ENCODE peak calls at places on chromosomes 5 and 9, in seven cellular contexts. One of them, this sample, is unnamed.

GRCh38 chr5:65861830-65862241 is 64.5 kb upstream of the ERBIN start:
- DNase-seq in HepG2: no peak
- DNase-seq in lower lobe of right lung: no peak
- DNase-seq in astrocyte: peak; percentile 93
- DNase-seq in body of pancreas: no peak
- DNase-seq in fibroblast of mammary gland: peak; percentile 76
- DNase-seq in CD4-positive, alpha-beta T cell: no peak
- DNase-seq in this sample: peak; percentile 75

GRCh38 chr5:158988987-158989624 is 110.6 kb downstream of the EBF1 start:
- DNase-seq in HepG2: no peak
- DNase-seq in lower lobe of right lung: no peak
- DNase-seq in astrocyte: no peak
- DNase-seq in body of pancreas: no peak
- DNase-seq in fibroblast of mammary gland: peak; percentile 44
- DNase-seq in CD4-positive, alpha-beta T cell: no peak
- DNase-seq in this sample: no peak

GRCh38 chr9:115015018-115015635 is 84.7 kb upstream of the TNFSF8 start:
- DNase-seq in HepG2: peak; percentile 7
- DNase-seq in lower lobe of right lung: no peak
- DNase-seq in astrocyte: no peak
- DNase-seq in body of pancreas: peak; percentile 48
- DNase-seq in fibroblast of mammary gland: peak; percentile 76
- DNase-seq in CD4-positive, alpha-beta T cell: no peak
- DNase-seq in this sample: peak; percentile 51

GRCh38 chr5:134504629-134505300 is 20.7 kb upstream of the JADE2 start:
- DNase-seq in HepG2: no peak
- DNase-seq in lower lobe of right lung: no peak
- DNase-seq in astrocyte: no peak
- DNase-seq in body of pancreas: no peak
- DNase-seq in fibroblast of mammary gland: no peak
- DNase-seq in CD4-positive, alpha-beta T cell: no peak
- DNase-seq in this sample: no peak

GRCh38 chr9:10268500-10269485 is 344.0 kb downstream of the PTPRD start:
- DNase-seq in HepG2: peak; percentile 5
- DNase-seq in lower lobe of right lung: no peak
- DNase-seq in astrocyte: peak; percentile 5
- DNase-seq in body of pancreas: peak; percentile 55
- DNase-seq in fibroblast of mammary gland: peak; percentile 49
- DNase-seq in CD4-positive, alpha-beta T cell: no peak
- DNase-seq in this sample: peak; percentile 28

GRCh38 chr5:152584103-152584502 is 179.0 kb upstream of the NMUR2 start:
- DNase-seq in HepG2: no peak
- DNase-seq in lower lobe of right lung: no peak
- DNase-seq in astrocyte: no peak
- DNase-seq in body of pancreas: no peak
- DNase-seq in fibroblast of mammary gland: no peak
- DNase-seq in CD4-positive, alpha-beta T cell: no peak
- DNase-seq in this sample: no peak

GRCh38 chr9:3736186-3736585 is 210.4 kb upstream of the RFX3 start:
- DNase-seq in HepG2: no peak
- DNase-seq in lower lobe of right lung: no peak
- DNase-seq in astrocyte: no peak
- DNase-seq in body of pancreas: no peak
- DNase-seq in fibroblast of mammary gland: no peak
- DNase-seq in CD4-positive, alpha-beta T cell: no peak
- DNase-seq in this sample: no peak

GRCh38 chr5:6674421-6674820 is 38.8 kb upstream of the TENT4A start:
- DNase-seq in HepG2: no peak
- DNase-seq in lower lobe of right lung: no peak
- DNase-seq in astrocyte: no peak
- DNase-seq in body of pancreas: no peak
- DNase-seq in fibroblast of mammary gland: no peak
- DNase-seq in CD4-positive, alpha-beta T cell: no peak
- DNase-seq in this sample: no peak

DNA sequence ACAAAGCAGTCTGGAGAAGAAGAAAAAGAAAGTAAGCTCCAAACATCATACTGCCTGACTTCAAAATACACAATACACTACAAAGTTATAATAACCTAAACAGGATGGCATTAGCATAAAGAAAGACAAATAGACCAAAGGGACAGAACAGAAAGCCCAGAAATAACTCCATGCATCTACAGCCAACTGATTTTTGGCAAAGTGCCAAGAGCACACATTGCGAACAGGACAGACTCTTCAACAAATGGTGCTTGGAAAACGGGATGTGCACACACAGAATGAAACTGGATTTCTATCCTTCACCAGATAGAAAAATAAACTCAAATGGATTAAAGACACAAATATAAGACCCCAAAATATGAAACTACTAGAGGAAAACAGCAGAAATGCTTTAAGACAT is 66.6 kb upstream of the SPATA31E1 start:
- DNase-seq in HepG2: no peak
- DNase-seq in lower lobe of right lung: no peak
- DNase-seq in astrocyte: no peak
- DNase-seq in body of pancreas: peak; percentile 50
- DNase-seq in fibroblast of mammary gland: peak; percentile 49
- DNase-seq in CD4-positive, alpha-beta T cell: no peak
- DNase-seq in this sample: no peak
- TF ChIP-seq CTCF in HepG2: no peak
- TF ChIP-seq CTCF in lower lobe of right lung: no peak
- TF ChIP-seq CTCF in astrocyte: no peak
- TF ChIP-seq CTCF in body of pancreas: no peak
- TF ChIP-seq CTCF in fibroblast of mammary gland: no peak
- TF ChIP-seq CTCF in CD4-positive, alpha-beta T cell: no peak
- TF ChIP-seq CTCF in this sample: no peak

GRCh38 chr9:36679710-36680109 is 107.0 kb downstream of the MELK start:
- DNase-seq in HepG2: no peak
- DNase-seq in lower lobe of right lung: no peak
- DNase-seq in astrocyte: peak; percentile 54
- DNase-seq in body of pancreas: no peak
- DNase-seq in fibroblast of mammary gland: no peak
- DNase-seq in CD4-positive, alpha-beta T cell: no peak
- DNase-seq in this sample: no peak

GRCh38 chr9:36676823-36677521 is 104.3 kb downstream of the MELK start:
- DNase-seq in HepG2: no peak
- DNase-seq in lower lobe of right lung: no peak
- DNase-seq in astrocyte: no peak
- DNase-seq in body of pancreas: no peak
- DNase-seq in fibroblast of mammary gland: no peak
- DNase-seq in CD4-positive, alpha-beta T cell: no peak
- DNase-seq in this sample: no peak

GRCh38 chr9:36677611-36678010 is 104.9 kb downstream of the MELK start:
- DNase-seq in HepG2: no peak
- DNase-seq in lower lobe of right lung: no peak
- DNase-seq in astrocyte: peak; percentile 21
- DNase-seq in body of pancreas: no peak
- DNase-seq in fibroblast of mammary gland: no peak
- DNase-seq in CD4-positive, alpha-beta T cell: no peak
- DNase-seq in this sample: no peak
- TF ChIP-seq CTCF in HepG2: no peak
- TF ChIP-seq CTCF in lower lobe of right lung: no peak
- TF ChIP-seq CTCF in astrocyte: no peak
- TF ChIP-seq CTCF in body of pancreas: no peak
- TF ChIP-seq CTCF in fibroblast of mammary gland: no peak
- TF ChIP-seq CTCF in CD4-positive, alpha-beta T cell: no peak
- TF ChIP-seq CTCF in this sample: no peak

GRCh38 chr5:54091416-54092130 is 218.8 kb downstream of the ARL15 start:
- DNase-seq in HepG2: no peak
- DNase-seq in lower lobe of right lung: no peak
- DNase-seq in astrocyte: peak; percentile 33
- DNase-seq in body of pancreas: no peak
- DNase-seq in fibroblast of mammary gland: no peak
- DNase-seq in CD4-positive, alpha-beta T cell: no peak
- DNase-seq in this sample: no peak

GRCh38 chr5:54088081-54088480 is 222.3 kb downstream of the ARL15 start:
- DNase-seq in HepG2: no peak
- DNase-seq in lower lobe of right lung: no peak
- DNase-seq in astrocyte: peak; percentile 46
- DNase-seq in body of pancreas: no peak
- DNase-seq in fibroblast of mammary gland: no peak
- DNase-seq in CD4-positive, alpha-beta T cell: no peak
- DNase-seq in this sample: no peak

GRCh38 chr5:54093081-54093492 is 217.3 kb downstream of the ARL15 start:
- DNase-seq in HepG2: no peak
- DNase-seq in lower lobe of right lung: no peak
- DNase-seq in astrocyte: no peak
- DNase-seq in body of pancreas: no peak
- DNase-seq in fibroblast of mammary gland: no peak
- DNase-seq in CD4-positive, alpha-beta T cell: no peak
- DNase-seq in this sample: no peak

GRCh38 chr5:54087436-54087835 is 222.9 kb downstream of the ARL15 start:
- DNase-seq in HepG2: no peak
- DNase-seq in lower lobe of right lung: no peak
- DNase-seq in astrocyte: peak; percentile 93
- DNase-seq in body of pancreas: no peak
- DNase-seq in fibroblast of mammary gland: peak; percentile 44
- DNase-seq in CD4-positive, alpha-beta T cell: no peak
- DNase-seq in this sample: no peak

DNA sequence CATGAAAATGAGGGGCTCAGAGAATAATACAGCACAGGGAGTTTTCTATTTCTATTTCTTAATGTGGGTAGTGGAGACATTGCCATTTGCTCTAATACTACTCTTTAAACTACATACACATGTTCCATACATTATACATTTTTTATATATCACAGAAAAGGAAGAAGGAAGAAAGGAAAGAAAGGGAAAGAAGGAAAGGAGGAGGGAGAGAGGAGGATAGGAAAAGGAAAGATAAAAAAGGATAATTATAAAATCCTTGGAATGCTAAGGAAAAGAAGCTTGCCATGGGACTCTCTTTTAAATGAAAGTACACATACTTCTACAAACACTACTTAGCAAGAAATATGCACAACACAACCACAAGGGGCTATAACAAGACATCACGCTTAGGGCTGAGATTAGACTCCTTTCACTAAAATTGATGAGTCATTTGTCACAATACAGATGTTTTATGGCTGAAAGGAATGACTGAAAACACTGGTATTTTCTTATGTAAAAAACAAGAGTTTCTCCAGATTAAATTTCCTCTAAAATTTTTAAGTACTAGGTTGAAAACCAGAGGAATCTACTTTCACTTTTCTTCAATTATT is 219.8 kb downstream of the ARL15 start:
- DNase-seq in HepG2: peak; percentile 2
- DNase-seq in lower lobe of right lung: no peak
- DNase-seq in astrocyte: peak; percentile 88
- DNase-seq in body of pancreas: no peak
- DNase-seq in fibroblast of mammary gland: peak; percentile 84
- DNase-seq in CD4-positive, alpha-beta T cell: no peak
- DNase-seq in this sample: no peak
- TF ChIP-seq CTCF in HepG2: no peak
- TF ChIP-seq CTCF in lower lobe of right lung: no peak
- TF ChIP-seq CTCF in astrocyte: peak; percentile 55
- TF ChIP-seq CTCF in body of pancreas: no peak
- TF ChIP-seq CTCF in fibroblast of mammary gland: peak; percentile 45
- TF ChIP-seq CTCF in CD4-positive, alpha-beta T cell: no peak
- TF ChIP-seq CTCF in this sample: no peak

DNA sequence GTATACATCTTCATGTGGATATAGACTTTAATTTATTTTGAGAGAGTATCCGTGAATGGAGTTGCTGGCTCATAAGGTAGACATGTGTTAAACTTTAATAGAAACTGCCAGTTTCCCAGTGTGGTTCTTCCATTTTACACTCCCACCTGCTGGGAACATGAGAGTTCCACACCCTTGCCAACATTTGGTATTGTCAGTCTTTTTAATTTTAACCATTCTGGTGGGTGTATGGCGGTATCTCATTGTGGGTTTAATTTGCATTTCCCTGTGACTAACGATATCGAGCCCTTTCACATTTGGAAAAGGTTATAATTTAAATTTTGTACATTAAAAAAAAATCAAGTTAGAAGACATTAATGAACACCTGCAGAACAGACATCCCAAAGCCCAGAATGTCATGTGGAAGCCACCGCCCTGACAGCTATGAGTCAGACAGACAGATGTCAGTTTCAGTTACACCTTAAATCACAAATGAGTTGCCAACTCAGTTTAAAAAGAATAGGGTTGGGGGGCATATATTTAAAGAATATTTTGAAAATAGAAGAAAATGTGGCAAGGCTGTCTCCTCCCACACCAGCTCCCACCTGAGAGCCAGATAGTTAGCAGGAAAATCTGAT is 36.9 kb downstream of the ANKRD33B start:
- DNase-seq in HepG2: no peak
- DNase-seq in lower lobe of right lung: no peak
- DNase-seq in astrocyte: peak; percentile 11
- DNase-seq in body of pancreas: no peak
- DNase-seq in fibroblast of mammary gland: peak; percentile 37
- DNase-seq in CD4-positive, alpha-beta T cell: no peak
- DNase-seq in this sample: no peak
- TF ChIP-seq CTCF in HepG2: no peak
- TF ChIP-seq CTCF in lower lobe of right lung: no peak
- TF ChIP-seq CTCF in astrocyte: no peak
- TF ChIP-seq CTCF in body of pancreas: no peak
- TF ChIP-seq CTCF in fibroblast of mammary gland: no peak
- TF ChIP-seq CTCF in CD4-positive, alpha-beta T cell: no peak
- TF ChIP-seq CTCF in this sample: no peak

GRCh38 chr9:6049798-6050197 is 34.4 kb upstream of the RANBP6 start:
- DNase-seq in HepG2: peak; percentile 30
- DNase-seq in lower lobe of right lung: no peak
- DNase-seq in astrocyte: no peak
- DNase-seq in body of pancreas: peak; percentile 53
- DNase-seq in fibroblast of mammary gland: peak; percentile 25
- DNase-seq in CD4-positive, alpha-beta T cell: no peak
- DNase-seq in this sample: peak; percentile 42
- TF ChIP-seq CTCF in HepG2: peak; percentile 51
- TF ChIP-seq CTCF in lower lobe of right lung: peak; percentile 27
- TF ChIP-seq CTCF in astrocyte: peak; percentile 9
- TF ChIP-seq CTCF in body of pancreas: no peak
- TF ChIP-seq CTCF in fibroblast of mammary gland: peak; percentile 45
- TF ChIP-seq CTCF in CD4-positive, alpha-beta T cell: no peak
- TF ChIP-seq CTCF in this sample: peak; percentile 22

GRCh38 chr9:23477908-23478307 is 348.1 kb downstream of the ELAVL2 start:
- DNase-seq in HepG2: no peak
- DNase-seq in lower lobe of right lung: no peak
- DNase-seq in astrocyte: no peak
- DNase-seq in body of pancreas: no peak
- DNase-seq in fibroblast of mammary gland: no peak
- DNase-seq in CD4-positive, alpha-beta T cell: no peak
- DNase-seq in this sample: no peak
- TF ChIP-seq CTCF in HepG2: no peak
- TF ChIP-seq CTCF in lower lobe of right lung: no peak
- TF ChIP-seq CTCF in astrocyte: no peak
- TF ChIP-seq CTCF in body of pancreas: no peak
- TF ChIP-seq CTCF in fibroblast of mammary gland: no peak
- TF ChIP-seq CTCF in CD4-positive, alpha-beta T cell: no peak
- TF ChIP-seq CTCF in this sample: no peak

DNA sequence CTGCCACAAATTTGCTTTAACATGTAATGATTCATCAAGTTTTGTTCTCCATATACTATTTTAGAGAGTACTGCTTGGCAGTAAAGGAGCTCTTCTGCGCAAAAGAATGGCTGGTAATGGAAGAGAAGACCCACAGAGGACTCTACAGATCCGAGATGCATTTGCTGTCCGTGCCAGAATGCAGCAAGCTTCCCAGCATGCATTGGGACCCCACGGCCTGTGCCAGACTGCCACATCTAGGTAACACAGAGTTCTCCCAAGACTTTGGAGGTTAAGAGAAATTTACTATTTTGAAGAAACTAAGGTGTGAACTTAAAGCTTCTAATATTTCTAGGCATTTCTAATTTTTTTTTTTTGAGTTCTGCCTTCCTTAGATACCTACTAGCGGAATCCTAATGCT is 107.1 kb downstream of the MUSK start:
- DNase-seq in HepG2: no peak
- DNase-seq in lower lobe of right lung: no peak
- DNase-seq in astrocyte: no peak
- DNase-seq in body of pancreas: no peak
- DNase-seq in fibroblast of mammary gland: no peak
- DNase-seq in CD4-positive, alpha-beta T cell: no peak
- DNase-seq in this sample: no peak
- TF ChIP-seq CTCF in HepG2: no peak
- TF ChIP-seq CTCF in lower lobe of right lung: no peak
- TF ChIP-seq CTCF in astrocyte: no peak
- TF ChIP-seq CTCF in body of pancreas: no peak
- TF ChIP-seq CTCF in fibroblast of mammary gland: no peak
- TF ChIP-seq CTCF in CD4-positive, alpha-beta T cell: no peak
- TF ChIP-seq CTCF in this sample: no peak

This sample was measured in Calu3.